ENCODE peak calls at places on chromosomes 5 and 9, in six cellular contexts. T, S, B, Q, J and D are unnamed samples.
A peak's percentile ranks its signal among the peaks of the same experiment; 100 is the strongest.

GRCh38 chr5:80408475-80408875 is 611 bp downstream of the ZFYVE16 start:
- DNase-seq in S (no peak), T (peak; percentile 83), J (peak; percentile 81), Q (no peak), B (no peak), D (peak; percentile 53)

GRCh38 chr9:96383165-96383939 is at the start of gene SLC35D2:
- DNase-seq in J (peak; percentile 93), S (no peak), B (no peak), Q (peak; percentile 84), T (peak; percentile 66), D (peak; percentile 49)

GRCh38 chr5:103669615-103670014 is 107.0 kb upstream of the NUDT12 start:
- DNase-seq in T (no peak), B (no peak), J (no peak), Q (no peak), S (no peak), D (no peak)

GRCh38 chr9:80231847-80232246 is 660.1 kb downstream of the TLE4 start:
- DNase-seq in Q (no peak), T (no peak), B (no peak), S (no peak), J (no peak), D (no peak)

GRCh38 chr5:141654298-141654697 is 3.1 kb upstream of the FCHSD1 start:
- DNase-seq in T (no peak), Q (no peak), B (no peak), S (no peak), J (no peak), D (no peak)

GRCh38 chr5:23089316-23089715 is 236.2 kb upstream of the CDH12 start:
- DNase-seq in J (no peak), Q (no peak), T (no peak), B (no peak), S (no peak), D (no peak)

GRCh38 chr5:54722846-54723433 is 205.4 kb downstream of the SNX18 start:
- DNase-seq in J (no peak), Q (peak; percentile 11), S (no peak), T (no peak), B (no peak), D (no peak)

GRCh38 chr9:37998881-37999311 is 70.1 kb downstream of the SHB start:
- DNase-seq in T (no peak), S (peak; percentile 31), J (no peak), Q (no peak), B (no peak), D (no peak)

GRCh38 chr5:69368458-69369368 is 607 bp downstream of the AK6 start:
- DNase-seq in B (peak; percentile 31), S (peak; percentile 31), Q (peak; percentile 39), J (peak; percentile 46), T (no peak), D (no peak)

GRCh38 chr5:102799017-102799416 is 43.9 kb downstream of the PAM start:
- DNase-seq in B (no peak), S (no peak), Q (no peak), J (no peak), T (no peak), D (no peak)

GRCh38 chr9:135605238-135605781 is 34.0 kb downstream of the GLT6D1 start:
- DNase-seq in T (no peak), J (peak; percentile 15), B (no peak), Q (no peak), S (no peak), D (no peak)

GRCh38 chr5:36158144-36158543 is 6.2 kb downstream of the SKP2 start:
- DNase-seq in T (no peak), Q (no peak), J (peak; percentile 76), S (no peak), B (no peak), D (no peak)

GRCh38 chr5:39080597-39081204 is 6.5 kb upstream of the RICTOR start:
- DNase-seq in B (no peak), S (peak; percentile 60), T (no peak), J (peak; percentile 63), Q (peak; percentile 63), D (peak; percentile 22)

GRCh38 chr5:14302343-14302742 is 159.2 kb downstream of the TRIO start:
- DNase-seq in T (no peak), J (no peak), Q (no peak), B (no peak), S (no peak), D (no peak)

GRCh38 chr5:78985407-78986223 is 505 bp upstream of the ARSB start:
- DNase-seq in B (no peak), Q (peak; percentile 26), J (peak; percentile 43), S (no peak), T (peak; percentile 63), D (peak; percentile 24)

GRCh38 chr9:107587175-107587963 is 97.8 kb upstream of the KLF4 start:
- DNase-seq in Q (no peak), B (no peak), T (peak; percentile 65), S (no peak), J (no peak), D (no peak)

GRCh38 chr9:89878003-89878411 is 273.2 kb downstream of the GADD45G start:
- DNase-seq in Q (no peak), S (no peak), T (no peak), B (no peak), J (no peak), D (no peak)

GRCh38 chr5:21680661-21681060 is 1172.5 kb downstream of the CDH12 start:
- DNase-seq in J (no peak), Q (no peak), T (no peak), S (no peak), B (no peak), D (no peak)

GRCh38 chr9:127035948-127036347 is 86.5 kb downstream of the ANGPTL2 start:
- DNase-seq in T (peak; percentile 74), Q (no peak), S (no peak), J (peak; percentile 39), B (no peak), D (no peak)

GRCh38 chr5:66958126-66958983 is 238.2 kb downstream of the CD180 start:
- DNase-seq in T (no peak), B (no peak), J (no peak), Q (no peak), S (no peak), D (no peak)

GRCh38 chr5:42949348-42950090 is 90.6 kb downstream of the ANXA2R start:
- DNase-seq in T (peak; percentile 86), J (peak; percentile 68), B (peak; percentile 76), Q (no peak), S (no peak), D (peak; percentile 64)

GRCh38 chr9:94818196-94818541 is 91.7 kb downstream of the AOPEP start:
- DNase-seq in B (no peak), T (no peak), S (no peak), Q (no peak), J (no peak), D (no peak)

GRCh38 chr9:110605586-110605985 is 26.0 kb upstream of the SVEP1 start:
- DNase-seq in S (no peak), Q (no peak), T (no peak), B (no peak), J (no peak), D (no peak)

GRCh38 chr9:83154821-83155220 is 91.9 kb upstream of the RASEF start:
- DNase-seq in T (no peak), B (no peak), J (no peak), Q (no peak), S (no peak), D (no peak)

GRCh38 chr9:18608371-18608770 is 134.4 kb downstream of the ADAMTSL1 start:
- DNase-seq in S (no peak), J (no peak), T (no peak), Q (no peak), B (no peak), D (no peak)

DNA sequence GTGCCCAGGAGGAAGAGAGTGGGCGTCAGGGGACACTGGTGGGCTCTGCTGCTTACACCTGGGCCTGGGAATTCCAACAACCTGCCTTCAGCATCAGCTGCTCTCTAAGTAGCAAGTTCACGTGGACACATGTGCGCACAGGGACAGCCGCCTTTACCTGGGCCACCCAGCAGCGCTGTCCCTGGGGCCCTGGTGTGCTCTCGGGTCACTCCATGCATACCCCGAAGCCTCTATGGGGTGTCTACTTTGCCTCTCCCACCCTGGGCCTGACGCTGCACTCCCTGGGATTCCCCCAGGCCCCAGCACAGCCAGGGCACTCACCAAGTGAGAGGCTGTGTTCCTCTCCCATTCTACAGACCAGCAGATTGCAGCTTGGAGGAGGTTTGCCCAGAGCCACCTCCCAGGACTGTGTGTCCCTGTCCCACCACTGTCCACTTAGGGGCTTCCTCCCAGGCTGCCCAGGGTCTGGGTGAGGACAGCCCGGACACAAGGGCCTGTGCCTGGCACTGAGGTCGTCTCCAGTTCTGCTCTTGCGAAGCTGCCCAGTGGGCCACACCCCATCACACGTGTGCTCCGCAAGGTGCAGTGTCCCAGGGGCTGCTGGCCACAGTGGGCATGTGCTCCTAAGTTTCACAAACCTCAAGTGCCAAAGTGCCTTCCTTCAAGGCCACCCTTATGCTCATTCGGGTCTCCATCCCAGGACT is 5.9 kb downstream of the NINJ1 start:
- DNase-seq in Q (no peak), S (no peak), T (peak; percentile 50), J (no peak), B (no peak), D (peak; percentile 40)
- H3K4me1 ChIP-seq in Q (peaks cover 16% of the 10 kb centered on the region), S (peaks cover 25% of the 10 kb centered on the region), T (peaks cover 75% of the 10 kb centered on the region), J (peaks cover 6% of the 10 kb centered on the region), B (peaks cover 74% of the 10 kb centered on the region), D (peaks cover 73% of the 10 kb centered on the region)

DNA sequence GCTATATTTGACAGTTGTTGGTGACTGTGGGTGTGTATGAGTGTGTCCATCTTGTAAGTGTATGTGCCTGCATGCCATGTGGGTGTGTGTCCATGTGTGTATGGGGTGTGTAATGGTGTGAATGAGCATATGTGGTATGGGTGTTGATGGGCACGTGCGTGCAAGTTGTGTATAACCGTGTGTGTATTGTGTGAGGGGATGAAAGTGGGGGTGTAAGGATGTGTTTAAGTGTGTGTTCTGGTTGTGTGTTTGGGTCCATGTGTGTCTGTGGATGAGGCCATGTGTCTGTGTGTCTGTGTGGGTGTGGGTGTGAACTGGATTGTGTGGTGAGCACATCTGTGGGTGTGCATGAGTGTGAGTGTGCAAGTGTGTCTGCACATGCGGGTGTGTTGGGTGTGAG is 5.9 kb upstream of the FAM78A start:
- DNase-seq in J (no peak), Q (no peak), B (no peak), T (no peak), S (no peak), D (no peak)
- H3K4me3 ChIP-seq in J (no peak overlapping the region), Q (no peak overlapping the region), B (no peak overlapping the region), T (no peak overlapping the region), S (no peak overlapping the region), D (no peak overlapping the region)

GRCh38 chr9:109072810-109073435 is 46.8 kb downstream of the TMEM245 start:
- DNase-seq in J (no peak), Q (no peak), S (no peak), T (no peak), B (no peak), D (no peak)
- H3K4me1 ChIP-seq in J (no peaks in the 10 kb centered on the region), Q (no peaks in the 10 kb centered on the region), S (no peaks in the 10 kb centered on the region), T (no peaks in the 10 kb centered on the region), B (no peaks in the 10 kb centered on the region), D (no peaks in the 10 kb centered on the region)

DNA sequence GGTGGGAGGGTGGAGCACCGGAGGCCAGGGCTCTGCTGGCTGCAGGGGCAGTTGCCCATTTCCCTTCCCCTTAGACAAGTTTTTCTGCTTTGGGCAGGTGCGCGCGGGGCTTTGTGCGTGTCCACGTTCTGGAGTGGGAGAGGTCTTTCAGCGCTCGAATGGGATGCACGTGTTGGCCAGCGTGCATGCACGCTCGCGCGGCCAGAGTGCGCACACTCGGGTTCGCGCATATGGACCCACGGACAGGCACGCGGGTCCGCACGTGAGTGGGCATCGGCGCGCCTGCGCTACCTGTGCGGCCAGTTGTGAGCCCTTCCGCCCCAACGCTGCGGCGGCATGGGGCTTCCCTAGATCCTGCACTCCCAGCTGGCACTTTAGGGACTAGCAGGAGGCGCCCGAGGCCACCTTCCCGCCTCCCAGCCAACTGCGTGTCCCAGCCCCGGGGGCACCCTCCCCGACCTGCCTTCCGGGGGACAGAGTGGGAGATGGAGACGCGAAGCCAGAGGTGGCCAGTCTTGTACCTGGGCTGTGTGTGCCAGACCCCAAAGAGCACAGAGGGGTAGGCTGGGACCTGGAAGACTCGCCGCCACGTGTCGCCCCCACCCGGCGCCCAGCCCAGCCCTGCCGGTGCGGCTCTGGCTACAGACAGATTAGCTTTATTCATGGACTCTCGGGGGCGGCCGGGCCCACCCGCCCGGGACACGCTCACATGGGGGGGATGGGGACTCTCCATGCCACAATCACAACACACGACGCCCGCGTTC is 9.8 kb upstream of the GPRIN1 start:
- DNase-seq in S (no peak), B (no peak), J (peak; percentile 65), Q (no peak), T (no peak), D (no peak)
- H3K4me3 ChIP-seq in S (no peak overlapping the region), B (no peak overlapping the region), J (peak overlapping the region; percentile 29), Q (peak overlapping the region; percentile 20), T (no peak overlapping the region), D (no peak overlapping the region)